ENCODE peak calls at places on chromosomes 16 and 17, in four cellular contexts. K, P, M and B are unnamed samples.

GRCh38 chr16:86231321-86231995 is 278.9 kb upstream of the FOXF1 start:
- DNase-seq in K (no peak), M (no peak), P (no peak), B (no peak)

GRCh38 chr17:1180958-1181768 is 1.4 kb upstream of the ABR start:
- DNase-seq in P (no peak), K (no peak), M (no peak), B (peak; percentile 95)

GRCh38 chr17:50884354-50885311 is 18.5 kb upstream of the TOB1 start:
- DNase-seq in P (no peak), M (no peak), K (no peak), B (no peak)

GRCh38 chr16:73280366-73280765 is 232.4 kb upstream of the ZFHX3 start:
- DNase-seq in M (peak; percentile 13), P (no peak), K (no peak), B (no peak)

GRCh38 chr17:27466748-27467375 is 10.6 kb downstream of the KSR1 start:
- DNase-seq in P (no peak), M (no peak), K (no peak), B (no peak)

GRCh38 chr16:70402916-70403659 is 35.8 kb downstream of the ST3GAL2 start:
- DNase-seq in K (no peak), M (peak; percentile 52), P (no peak), B (no peak)

GRCh38 chr17:77886387-77886728 is 72.1 kb upstream of the TNRC6C start:
- DNase-seq in M (no peak), K (no peak), P (no peak), B (peak; percentile 48)

GRCh38 chr17:8057691-8058114 is 18.8 kb downstream of the ALOX15B start:
- DNase-seq in P (peak; percentile 77), K (peak; percentile 83), M (peak; percentile 88), B (peak; percentile 90)

GRCh38 chr17:50767446-50767845 is at the start of gene ANKRD40CL:
- DNase-seq in M (no peak), K (no peak), P (no peak), B (no peak)

GRCh38 chr17:59752922-59753321 is 45.5 kb downstream of the VMP1 start:
- DNase-seq in P (no peak), K (no peak), M (no peak), B (no peak)

GRCh38 chr16:8756755-8757154 is 40.7 kb downstream of the TMEM186 start:
- DNase-seq in K (no peak), M (no peak), P (no peak), B (no peak)

GRCh38 chr16:81842564-81843242 is 63.6 kb downstream of the PLCG2 start:
- DNase-seq in K (no peak), M (no peak), P (no peak), B (no peak)

GRCh38 chr16:14375132-14375491 is 254.9 kb downstream of the PARN start:
- DNase-seq in K (no peak), M (peak; percentile 28), P (no peak), B (no peak)

GRCh38 chr17:81612172-81612571 is 24.7 kb downstream of the NPLOC4 start:
- DNase-seq in K (no peak), M (no peak), P (no peak), B (no peak)

GRCh38 chr16:28181557-28181914 is 30.2 kb downstream of the XPO6 start:
- DNase-seq in K (peak; percentile 51), P (no peak), M (peak; percentile 92), B (no peak)

GRCh38 chr17:66939461-66940114 is 24.9 kb upstream of the CACNG4 start:
- DNase-seq in M (no peak), P (no peak), K (no peak), B (no peak)

GRCh38 chr17:70251704-70252103 is 82.4 kb downstream of the KCNJ2 start:
- DNase-seq in M (peak; percentile 1), K (no peak), P (no peak), B (no peak)

GRCh38 chr17:75774988-75775668 is 9.5 kb upstream of the UNK start:
- DNase-seq in M (no peak), P (no peak), K (no peak), B (no peak)

GRCh38 chr16:22684282-22685161 is 129.4 kb upstream of the HS3ST2 start:
- DNase-seq in M (peak; percentile 72), P (peak; percentile 39), K (no peak), B (no peak)

GRCh38 chr17:48254896-48255295 is 147.3 kb downstream of the SNX11 start:
- DNase-seq in K (no peak), P (no peak), M (peak; percentile 40), B (no peak)

GRCh38 chr16:50627419-50627818 is 53.7 kb downstream of the SNX20 start:
- DNase-seq in P (no peak), M (peak; percentile 18), K (no peak), B (peak; percentile 15)

GRCh38 chr16:17359778-17360177 is 111.0 kb downstream of the XYLT1 start:
- DNase-seq in P (no peak), M (peak; percentile 88), K (no peak), B (peak; percentile 33)

GRCh38 chr17:6831662-6832263 is at the start of gene TEKT1:
- DNase-seq in K (no peak), M (peak; percentile 74), P (peak; percentile 50), B (no peak)

GRCh38 chr16:2926660-2927646 is 15.2 kb downstream of the FLYWCH1 start:
- DNase-seq in P (peak; percentile 89), M (peak; percentile 94), K (peak; percentile 85), B (peak; percentile 86)

GRCh38 chr17:39676198-39676819 is 8.1 kb downstream of the PNMT start:
- DNase-seq in P (no peak), K (no peak), M (peak; percentile 23), B (peak; percentile 42)

GRCh38 chr16:77794586-77794985 is 6.2 kb downstream of the VAT1L start:
- DNase-seq in M (peak; percentile 89), P (no peak), K (no peak), B (no peak)

GRCh38 chr16:10065014-10065413 is 117.2 kb downstream of the GRIN2A start:
- DNase-seq in P (no peak), M (no peak), K (no peak), B (no peak)

GRCh38 chr17:72308744-72309395 is 188.1 kb downstream of the SOX9 start:
- DNase-seq in M (no peak), P (no peak), K (no peak), B (no peak)

GRCh38 chr16:12573300-12573699 is 230.4 kb downstream of the CPPED1 start:
- DNase-seq in M (no peak), P (no peak), K (no peak), B (peak; percentile 54)

GRCh38 chr17:5126719-5127488 is 11.1 kb downstream of the USP6 start:
- DNase-seq in P (no peak), K (no peak), M (no peak), B (no peak)

GRCh38 chr16:19393226-19394074 is 24.2 kb upstream of the TMC5 start:
- DNase-seq in K (peak; percentile 89), M (peak; percentile 40), P (no peak), B (no peak)

GRCh38 chr17:41061969-41062368 is 2.1 kb upstream of the KRTAP2-3 start:
- DNase-seq in K (no peak), P (no peak), M (peak; percentile 87), B (no peak)

GRCh38 chr17:71849783-71850768 is 270.7 kb upstream of the SOX9 start:
- DNase-seq in K (no peak), M (peak; percentile 28), P (no peak), B (no peak)

GRCh38 chr17:64773836-64774761 is 112.0 kb upstream of the SMURF2 start:
- DNase-seq in P (peak; percentile 74), K (peak; percentile 95), M (peak; percentile 60), B (peak; percentile 70)

GRCh38 chr17:41539071-41539492 is 11.0 kb upstream of the KRT19 start:
- DNase-seq in P (no peak), K (no peak), M (no peak), B (no peak)

GRCh38 chr16:51522902-51523301 is 371.8 kb upstream of the SALL1 start:
- DNase-seq in M (no peak), K (no peak), P (no peak), B (no peak)

GRCh38 chr17:17722081-17722905 is 41.0 kb downstream of the RAI1 start:
- DNase-seq in P (no peak), K (no peak), M (peak; percentile 76), B (no peak)
- H3K4me1 ChIP-seq in P (peaks cover 19% of the 10 kb centered on the region), K (peaks cover 33% of the 10 kb centered on the region), M (peaks cover 18% of the 10 kb centered on the region), B (peaks cover 21% of the 10 kb centered on the region)

GRCh38 chr16:6926341-6926740 is 406.3 kb upstream of the RBFOX1 start:
- DNase-seq in M (no peak), P (no peak), K (no peak), B (no peak)
- H3K9me2 ChIP-seq in M (no peaks in the 10 kb centered on the region), P (no peaks in the 10 kb centered on the region), K (no peaks in the 10 kb centered on the region), B (no peaks in the 10 kb centered on the region)

GRCh38 chr16:84069540-84069939 is 26.9 kb upstream of the SLC38A8 start:
- DNase-seq in M (no peak), K (no peak), P (peak; percentile 24), B (no peak)

GRCh38 chr16:84068783-84069464 is 26.3 kb upstream of the SLC38A8 start:
- DNase-seq in P (no peak), K (no peak), M (no peak), B (no peak)

GRCh38 chr16:84071151-84071550 is 28.6 kb upstream of the SLC38A8 start:
- DNase-seq in P (no peak), K (no peak), M (no peak), B (no peak)

GRCh38 chr16:84074721-84075120 is 32.1 kb upstream of the SLC38A8 start:
- DNase-seq in M (no peak), K (no peak), P (no peak), B (no peak)

GRCh38 chr16:84072014-84072413 is 29.4 kb upstream of the SLC38A8 start:
- DNase-seq in K (no peak), M (no peak), P (no peak), B (no peak)
- H2AFZ ChIP-seq in K (no peak overlapping the region), M (no peak overlapping the region), P (no peak overlapping the region), B (no peak overlapping the region)

GRCh38 chr16:84990782-84991181 is 20.6 kb downstream of the ZDHHC7 start:
- DNase-seq in M (no peak), P (no peak), K (no peak), B (no peak)
- H3K4me1 ChIP-seq in M (peaks cover 43% of the 10 kb centered on the region), P (no peaks in the 10 kb centered on the region), K (peaks cover 20% of the 10 kb centered on the region), B (no peaks in the 10 kb centered on the region)

GRCh38 chr17:79188679-79189078 is 114.1 kb downstream of the ENGASE start:
- DNase-seq in M (no peak), K (no peak), P (no peak), B (no peak)
- H3K9me2 ChIP-seq in M (no peaks in the 10 kb centered on the region), K (no peaks in the 10 kb centered on the region), P (no peaks in the 10 kb centered on the region), B (no peaks in the 10 kb centered on the region)

DNA sequence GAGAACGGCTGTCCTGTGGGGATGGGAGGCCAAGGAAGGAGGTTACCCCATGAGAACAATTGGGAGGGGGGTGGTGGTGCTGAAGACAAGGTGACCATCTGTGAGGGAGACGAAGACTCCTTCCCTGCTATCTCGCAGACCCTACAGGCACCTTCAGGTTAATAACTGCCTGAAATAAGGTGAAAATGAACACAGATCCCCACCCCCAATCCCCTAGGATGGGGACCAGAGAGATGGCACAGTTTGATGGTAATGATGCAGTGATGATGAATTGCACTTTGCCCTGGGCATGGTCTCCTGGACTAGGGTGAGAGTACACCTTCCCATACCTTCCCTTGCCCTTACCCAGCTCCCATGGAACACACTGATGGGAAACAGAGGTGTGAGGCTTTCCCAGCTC is 1.4 kb upstream of the NAE1 start:
- DNase-seq in K (no peak), M (no peak), P (no peak), B (no peak)
- H2AFZ ChIP-seq in K (no peak overlapping the region), M (peak overlapping the region; percentile 66), P (no peak overlapping the region), B (no peak overlapping the region)

GRCh38 chr17:35052780-35053179 is 10.7 kb downstream of the RFFL start:
- DNase-seq in K (no peak), P (no peak), M (peak; percentile 12), B (no peak)
- H3K4me1 ChIP-seq in K (peaks cover 10% of the 10 kb centered on the region), P (peaks cover 29% of the 10 kb centered on the region), M (peaks cover 22% of the 10 kb centered on the region), B (peaks cover 16% of the 10 kb centered on the region)